ENCODE peak calls at places on chromosomes 13 and 19, in five cellular contexts. One of them, this sample, is unnamed.

GRCh38 chr13:93959796-93960533 is 519.5 kb downstream of the DCT start:
- DNase-seq in Caco-2: no peak
- DNase-seq in activated T-helper 1 cell treated with Interleukin-2 at 50 U/mL for 16 hours: no peak
- DNase-seq in C1 segment of cervical spinal cord: no peak
- DNase-seq in stimulated activated CD4-positive, alpha-beta T cell treated with anti-CD3 and anti-CD28 coated beads, Interleukin-4, amount 100 ng/mL, for 48 hours: no peak
- DNase-seq in this sample: no peak

GRCh38 chr13:24308488-24309020 is 826 bp upstream of the C1QTNF9 start:
- DNase-seq in Caco-2: no peak
- DNase-seq in activated T-helper 1 cell treated with Interleukin-2 at 50 U/mL for 16 hours: no peak
- DNase-seq in C1 segment of cervical spinal cord: no peak
- DNase-seq in stimulated activated CD4-positive, alpha-beta T cell treated with anti-CD3 and anti-CD28 coated beads, Interleukin-4, amount 100 ng/mL, for 48 hours: no peak
- DNase-seq in this sample: peak; percentile 55

GRCh38 chr13:61774903-61775302 is 359.3 kb upstream of the PCDH20 start:
- DNase-seq in Caco-2: no peak
- DNase-seq in activated T-helper 1 cell treated with Interleukin-2 at 50 U/mL for 16 hours: no peak
- DNase-seq in C1 segment of cervical spinal cord: no peak
- DNase-seq in stimulated activated CD4-positive, alpha-beta T cell treated with anti-CD3 and anti-CD28 coated beads, Interleukin-4, amount 100 ng/mL, for 48 hours: no peak
- DNase-seq in this sample: no peak

GRCh38 chr19:12703056-12703455 is 6.6 kb upstream of the FBXW9 start:
- DNase-seq in Caco-2: peak; percentile 60
- DNase-seq in activated T-helper 1 cell treated with Interleukin-2 at 50 U/mL for 16 hours: no peak
- DNase-seq in C1 segment of cervical spinal cord: no peak
- DNase-seq in stimulated activated CD4-positive, alpha-beta T cell treated with anti-CD3 and anti-CD28 coated beads, Interleukin-4, amount 100 ng/mL, for 48 hours: no peak
- DNase-seq in this sample: peak; percentile 98

GRCh38 chr13:50444726-50445125 is 398.8 kb downstream of the DLEU7 start:
- DNase-seq in Caco-2: no peak
- DNase-seq in activated T-helper 1 cell treated with Interleukin-2 at 50 U/mL for 16 hours: no peak
- DNase-seq in C1 segment of cervical spinal cord: no peak
- DNase-seq in stimulated activated CD4-positive, alpha-beta T cell treated with anti-CD3 and anti-CD28 coated beads, Interleukin-4, amount 100 ng/mL, for 48 hours: no peak
- DNase-seq in this sample: peak; percentile 2

GRCh38 chr13:102788683-102789082 is 10.1 kb downstream of the POGLUT2 start:
- DNase-seq in Caco-2: no peak
- DNase-seq in activated T-helper 1 cell treated with Interleukin-2 at 50 U/mL for 16 hours: no peak
- DNase-seq in C1 segment of cervical spinal cord: no peak
- DNase-seq in stimulated activated CD4-positive, alpha-beta T cell treated with anti-CD3 and anti-CD28 coated beads, Interleukin-4, amount 100 ng/mL, for 48 hours: no peak
- DNase-seq in this sample: no peak

GRCh38 chr13:106534844-106535551 is 464 bp downstream of the EFNB2 start:
- DNase-seq in Caco-2: peak; percentile 40
- DNase-seq in activated T-helper 1 cell treated with Interleukin-2 at 50 U/mL for 16 hours: no peak
- DNase-seq in C1 segment of cervical spinal cord: no peak
- DNase-seq in stimulated activated CD4-positive, alpha-beta T cell treated with anti-CD3 and anti-CD28 coated beads, Interleukin-4, amount 100 ng/mL, for 48 hours: no peak
- DNase-seq in this sample: peak; percentile 74

GRCh38 chr19:35220315-35220921 is 8.1 kb downstream of the FAM187B start:
- DNase-seq in Caco-2: peak; percentile 30
- DNase-seq in activated T-helper 1 cell treated with Interleukin-2 at 50 U/mL for 16 hours: no peak
- DNase-seq in C1 segment of cervical spinal cord: no peak
- DNase-seq in stimulated activated CD4-positive, alpha-beta T cell treated with anti-CD3 and anti-CD28 coated beads, Interleukin-4, amount 100 ng/mL, for 48 hours: no peak
- DNase-seq in this sample: peak; percentile 35

GRCh38 chr13:49265822-49266221 is 18.1 kb downstream of the CDADC1 start:
- DNase-seq in Caco-2: no peak
- DNase-seq in activated T-helper 1 cell treated with Interleukin-2 at 50 U/mL for 16 hours: no peak
- DNase-seq in C1 segment of cervical spinal cord: no peak
- DNase-seq in stimulated activated CD4-positive, alpha-beta T cell treated with anti-CD3 and anti-CD28 coated beads, Interleukin-4, amount 100 ng/mL, for 48 hours: no peak
- DNase-seq in this sample: no peak

GRCh38 chr13:40181203-40181845 is 485.1 kb downstream of the FOXO1 start:
- DNase-seq in Caco-2: peak; percentile 43
- DNase-seq in activated T-helper 1 cell treated with Interleukin-2 at 50 U/mL for 16 hours: no peak
- DNase-seq in C1 segment of cervical spinal cord: no peak
- DNase-seq in stimulated activated CD4-positive, alpha-beta T cell treated with anti-CD3 and anti-CD28 coated beads, Interleukin-4, amount 100 ng/mL, for 48 hours: no peak
- DNase-seq in this sample: no peak

GRCh38 chr13:30978981-30979956 is 46.8 kb downstream of the TEX26 start:
- DNase-seq in Caco-2: peak; percentile 37
- DNase-seq in activated T-helper 1 cell treated with Interleukin-2 at 50 U/mL for 16 hours: peak; percentile 7
- DNase-seq in C1 segment of cervical spinal cord: no peak
- DNase-seq in stimulated activated CD4-positive, alpha-beta T cell treated with anti-CD3 and anti-CD28 coated beads, Interleukin-4, amount 100 ng/mL, for 48 hours: peak; percentile 37
- DNase-seq in this sample: peak; percentile 73

GRCh38 chr13:103931396-103931795 is 865.2 kb upstream of the SLC10A2 start:
- DNase-seq in Caco-2: no peak
- DNase-seq in activated T-helper 1 cell treated with Interleukin-2 at 50 U/mL for 16 hours: no peak
- DNase-seq in C1 segment of cervical spinal cord: no peak
- DNase-seq in stimulated activated CD4-positive, alpha-beta T cell treated with anti-CD3 and anti-CD28 coated beads, Interleukin-4, amount 100 ng/mL, for 48 hours: no peak
- DNase-seq in this sample: no peak

GRCh38 chr19:38204096-38204495 is 19.9 kb downstream of the DPF1 start:
- DNase-seq in Caco-2: peak; percentile 52
- DNase-seq in activated T-helper 1 cell treated with Interleukin-2 at 50 U/mL for 16 hours: no peak
- DNase-seq in C1 segment of cervical spinal cord: no peak
- DNase-seq in stimulated activated CD4-positive, alpha-beta T cell treated with anti-CD3 and anti-CD28 coated beads, Interleukin-4, amount 100 ng/mL, for 48 hours: no peak
- DNase-seq in this sample: no peak

GRCh38 chr19:49423278-49423984 is at the start of gene PTH2:
- DNase-seq in Caco-2: no peak
- DNase-seq in activated T-helper 1 cell treated with Interleukin-2 at 50 U/mL for 16 hours: no peak
- DNase-seq in C1 segment of cervical spinal cord: no peak
- DNase-seq in stimulated activated CD4-positive, alpha-beta T cell treated with anti-CD3 and anti-CD28 coated beads, Interleukin-4, amount 100 ng/mL, for 48 hours: no peak
- DNase-seq in this sample: no peak

GRCh38 chr19:30036154-30037129 is 94.4 kb downstream of the URI1 start:
- DNase-seq in Caco-2: no peak
- DNase-seq in activated T-helper 1 cell treated with Interleukin-2 at 50 U/mL for 16 hours: no peak
- DNase-seq in C1 segment of cervical spinal cord: no peak
- DNase-seq in stimulated activated CD4-positive, alpha-beta T cell treated with anti-CD3 and anti-CD28 coated beads, Interleukin-4, amount 100 ng/mL, for 48 hours: no peak
- DNase-seq in this sample: no peak

This sample was measured in H7.